ENCODE peak calls at places on chromosomes 2 and 18, in five cellular contexts. N is globus pallidus, R is non-pigmented ciliary epithelial cell, I is NCI-H1105 treated with DMSO at 0.1 percent for 48 hours, Q is HFFc6. B is an unnamed sample.

GRCh38 chr2:224158831-224159230 is 119.7 kb upstream of the SERPINE2 start:
- DNase-seq in N (no peak), R (no peak), I (no peak), Q (no peak), B (no peak)

GRCh38 chr2:197798187-197798586 is 6.2 kb upstream of the PLCL1 start:
- DNase-seq in N (no peak), R (no peak), I (no peak), Q (no peak), B (no peak)

GRCh38 chr2:233361298-233361697 is 7.0 kb downstream of the DGKD start:
- DNase-seq in N (no peak), R (no peak), I (no peak), Q (no peak), B (no peak)

GRCh38 chr2:12412898-12413305 is 303.8 kb upstream of the TRIB2 start:
- DNase-seq in N (no peak), R (no peak), I (no peak), Q (no peak), B (peak; percentile 23)

GRCh38 chr2:117523267-117523666 is 291.2 kb upstream of the DDX18 start:
- DNase-seq in N (no peak), R (no peak), I (peak; percentile 86), Q (no peak), B (no peak)

GRCh38 chr2:239349448-239350135 is 51.2 kb downstream of the HDAC4 start:
- DNase-seq in N (no peak), R (no peak), I (no peak), Q (no peak), B (no peak)

GRCh38 chr2:206515580-206515979 is 72.2 kb downstream of the ADAM23 start:
- DNase-seq in N (no peak), R (no peak), I (no peak), Q (no peak), B (no peak)

GRCh38 chr2:107235491-107236254 is 349.7 kb upstream of the ST6GAL2 start:
- DNase-seq in N (no peak), R (no peak), I (no peak), Q (no peak), B (no peak)

GRCh38 chr18:6069539-6069938 is 174.2 kb upstream of the TMEM200C start:
- DNase-seq in N (no peak), R (no peak), I (no peak), Q (no peak), B (no peak)

GRCh38 chr18:33128581-33128980 is 311.9 kb downstream of the CCDC178 start:
- DNase-seq in N (no peak), R (no peak), I (no peak), Q (no peak), B (peak; percentile 0)

B was measured in HS-5.